ENCODE peak calls at places on chromosome 1, in six cellular contexts. One of them, this sample, is unnamed.

GRCh38 chr1:15411593-15412487 is 2.2 kb downstream of the EFHD2 start:
- DNase-seq in pancreas: peak
- DNase-seq in RWPE1: no peak
- DNase-seq in endothelial cell: no peak
- DNase-seq in heart left ventricle: peak
- DNase-seq in WTC11: no peak
- DNase-seq in this sample: peak

GRCh38 chr1:47432071-47433036 is 5.5 kb upstream of the FOXD2 start:
- DNase-seq in pancreas: peak
- DNase-seq in RWPE1: peak
- DNase-seq in endothelial cell: peak
- DNase-seq in heart left ventricle: peak
- DNase-seq in WTC11: peak
- DNase-seq in this sample: peak

GRCh38 chr1:226158457-226158856 is 28.1 kb downstream of the ACBD3 start:
- DNase-seq in pancreas: no peak
- DNase-seq in RWPE1: no peak
- DNase-seq in endothelial cell: no peak
- DNase-seq in heart left ventricle: no peak
- DNase-seq in WTC11: no peak
- DNase-seq in this sample: no peak

GRCh38 chr1:113981962-113982931 is 3.0 kb downstream of the OLFML3 start:
- DNase-seq in pancreas: no peak
- DNase-seq in RWPE1: no peak
- DNase-seq in endothelial cell: no peak
- DNase-seq in heart left ventricle: peak
- DNase-seq in WTC11: no peak
- DNase-seq in this sample: peak

GRCh38 chr1:3899776-3900149 is 309 bp downstream of the C1orf174 start:
- DNase-seq in pancreas: no peak
- DNase-seq in RWPE1: peak
- DNase-seq in endothelial cell: peak
- DNase-seq in heart left ventricle: no peak
- DNase-seq in WTC11: peak
- DNase-seq in this sample: no peak

GRCh38 chr1:172704003-172704402 is 45.1 kb downstream of the FASLG start:
- DNase-seq in pancreas: no peak
- DNase-seq in RWPE1: no peak
- DNase-seq in endothelial cell: no peak
- DNase-seq in heart left ventricle: no peak
- DNase-seq in WTC11: no peak
- DNase-seq in this sample: no peak

GRCh38 chr1:55870076-55870475 is 654.9 kb upstream of the USP24 start:
- DNase-seq in pancreas: no peak
- DNase-seq in RWPE1: no peak
- DNase-seq in endothelial cell: no peak
- DNase-seq in heart left ventricle: no peak
- DNase-seq in WTC11: no peak
- DNase-seq in this sample: no peak

GRCh38 chr1:232594768-232595698 is 34.9 kb downstream of the SIPA1L2 start:
- DNase-seq in pancreas: no peak
- DNase-seq in RWPE1: no peak
- DNase-seq in endothelial cell: no peak
- DNase-seq in heart left ventricle: peak
- DNase-seq in WTC11: no peak
- DNase-seq in this sample: no peak

GRCh38 chr1:9687876-9688582 is 36.5 kb downstream of the PIK3CD start:
- DNase-seq in pancreas: peak
- DNase-seq in RWPE1: no peak
- DNase-seq in endothelial cell: peak
- DNase-seq in heart left ventricle: no peak
- DNase-seq in WTC11: peak
- DNase-seq in this sample: peak

GRCh38 chr1:9685833-9686232 is 34.3 kb downstream of the PIK3CD start:
- DNase-seq in pancreas: no peak
- DNase-seq in RWPE1: no peak
- DNase-seq in endothelial cell: no peak
- DNase-seq in heart left ventricle: no peak
- DNase-seq in WTC11: no peak
- DNase-seq in this sample: no peak

GRCh38 chr1:9688599-9688998 is 37.1 kb downstream of the PIK3CD start:
- DNase-seq in pancreas: no peak
- DNase-seq in RWPE1: no peak
- DNase-seq in endothelial cell: no peak
- DNase-seq in heart left ventricle: no peak
- DNase-seq in WTC11: no peak
- DNase-seq in this sample: no peak

GRCh38 chr1:9689011-9689706 is 37.6 kb downstream of the PIK3CD start:
- DNase-seq in pancreas: peak
- DNase-seq in RWPE1: peak
- DNase-seq in endothelial cell: peak
- DNase-seq in heart left ventricle: peak
- DNase-seq in WTC11: peak
- DNase-seq in this sample: peak

GRCh38 chr1:9687120-9687875 is 35.8 kb downstream of the PIK3CD start:
- DNase-seq in pancreas: peak
- DNase-seq in RWPE1: peak
- DNase-seq in endothelial cell: peak
- DNase-seq in heart left ventricle: peak
- DNase-seq in WTC11: peak
- DNase-seq in this sample: peak
- TF ChIP-seq CTCF in pancreas: no peak
- TF ChIP-seq CTCF in RWPE1: no peak
- TF ChIP-seq CTCF in endothelial cell: no peak
- TF ChIP-seq CTCF in heart left ventricle: no peak
- TF ChIP-seq CTCF in WTC11: no peak
- TF ChIP-seq CTCF in this sample: no peak

GRCh38 chr1:184982002-184982954 is 8.0 kb upstream of the NIBAN1 start:
- DNase-seq in pancreas: peak
- DNase-seq in RWPE1: peak
- DNase-seq in endothelial cell: peak
- DNase-seq in heart left ventricle: peak
- DNase-seq in WTC11: peak
- DNase-seq in this sample: peak

GRCh38 chr1:184988506-184988905 is 14.2 kb upstream of the NIBAN1 start:
- DNase-seq in pancreas: no peak
- DNase-seq in RWPE1: no peak
- DNase-seq in endothelial cell: no peak
- DNase-seq in heart left ventricle: no peak
- DNase-seq in WTC11: no peak
- DNase-seq in this sample: no peak

DNA sequence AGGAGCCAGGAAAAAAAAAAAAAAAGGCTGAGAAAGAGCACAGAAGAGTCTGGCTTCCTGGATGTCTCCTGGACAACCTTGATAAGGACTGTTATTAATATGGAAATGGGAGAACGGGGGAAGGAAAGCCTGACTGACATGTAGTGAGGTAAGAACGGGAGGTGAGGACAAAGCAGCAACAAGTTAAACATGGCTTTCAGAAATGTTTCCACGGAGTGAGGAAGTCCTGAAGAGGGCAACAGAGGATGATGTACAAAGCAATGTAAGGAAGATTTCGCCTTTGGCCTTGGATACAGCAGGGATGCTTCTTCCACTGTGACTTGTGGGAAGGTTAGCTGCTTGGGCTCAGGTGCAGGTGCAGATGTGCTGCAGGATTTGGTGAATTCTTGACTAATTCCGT is 11.9 kb upstream of the NIBAN1 start:
- DNase-seq in pancreas: no peak
- DNase-seq in RWPE1: peak
- DNase-seq in endothelial cell: no peak
- DNase-seq in heart left ventricle: no peak
- DNase-seq in WTC11: no peak
- DNase-seq in this sample: no peak
- TF ChIP-seq CTCF in pancreas: no peak
- TF ChIP-seq CTCF in RWPE1: no peak
- TF ChIP-seq CTCF in endothelial cell: no peak
- TF ChIP-seq CTCF in heart left ventricle: peak
- TF ChIP-seq CTCF in WTC11: no peak
- TF ChIP-seq CTCF in this sample: no peak

GRCh38 chr1:193019442-193020026 is 39.6 kb downstream of the UCHL5 start:
- DNase-seq in pancreas: no peak
- DNase-seq in RWPE1: peak
- DNase-seq in endothelial cell: no peak
- DNase-seq in heart left ventricle: no peak
- DNase-seq in WTC11: no peak
- DNase-seq in this sample: no peak
- TF ChIP-seq CTCF in pancreas: no peak
- TF ChIP-seq CTCF in RWPE1: peak
- TF ChIP-seq CTCF in endothelial cell: peak
- TF ChIP-seq CTCF in heart left ventricle: peak
- TF ChIP-seq CTCF in WTC11: no peak
- TF ChIP-seq CTCF in this sample: peak

GRCh38 chr1:41665962-41666917 is 181.8 kb upstream of the EDN2 start:
- DNase-seq in pancreas: peak
- DNase-seq in RWPE1: no peak
- DNase-seq in endothelial cell: no peak
- DNase-seq in heart left ventricle: peak
- DNase-seq in WTC11: no peak
- DNase-seq in this sample: no peak
- TF ChIP-seq CTCF in pancreas: no peak
- TF ChIP-seq CTCF in RWPE1: no peak
- TF ChIP-seq CTCF in endothelial cell: no peak
- TF ChIP-seq CTCF in heart left ventricle: no peak
- TF ChIP-seq CTCF in WTC11: no peak
- TF ChIP-seq CTCF in this sample: no peak

GRCh38 chr1:9229549-9229948 is 5.0 kb upstream of the H6PD start:
- DNase-seq in pancreas: no peak
- DNase-seq in RWPE1: no peak
- DNase-seq in endothelial cell: no peak
- DNase-seq in heart left ventricle: no peak
- DNase-seq in WTC11: no peak
- DNase-seq in this sample: no peak
- TF ChIP-seq CTCF in pancreas: no peak
- TF ChIP-seq CTCF in RWPE1: no peak
- TF ChIP-seq CTCF in endothelial cell: no peak
- TF ChIP-seq CTCF in heart left ventricle: no peak
- TF ChIP-seq CTCF in WTC11: no peak
- TF ChIP-seq CTCF in this sample: no peak

GRCh38 chr1:203778789-203779188 is 13.8 kb downstream of the LAX1 start:
- DNase-seq in pancreas: no peak
- DNase-seq in RWPE1: no peak
- DNase-seq in endothelial cell: no peak
- DNase-seq in heart left ventricle: no peak
- DNase-seq in WTC11: no peak
- DNase-seq in this sample: no peak

GRCh38 chr1:203772836-203773235 is 7.9 kb downstream of the LAX1 start:
- DNase-seq in pancreas: no peak
- DNase-seq in RWPE1: no peak
- DNase-seq in endothelial cell: no peak
- DNase-seq in heart left ventricle: no peak
- DNase-seq in WTC11: no peak
- DNase-seq in this sample: no peak

GRCh38 chr1:203777596-203777995 is 12.6 kb downstream of the LAX1 start:
- DNase-seq in pancreas: no peak
- DNase-seq in RWPE1: no peak
- DNase-seq in endothelial cell: no peak
- DNase-seq in heart left ventricle: no peak
- DNase-seq in WTC11: no peak
- DNase-seq in this sample: no peak

GRCh38 chr1:203771901-203772301 is 6.9 kb downstream of the LAX1 start:
- DNase-seq in pancreas: no peak
- DNase-seq in RWPE1: no peak
- DNase-seq in endothelial cell: no peak
- DNase-seq in heart left ventricle: no peak
- DNase-seq in WTC11: no peak
- DNase-seq in this sample: no peak

GRCh38 chr1:203776636-203777035 is 11.7 kb downstream of the LAX1 start:
- DNase-seq in pancreas: no peak
- DNase-seq in RWPE1: no peak
- DNase-seq in endothelial cell: peak
- DNase-seq in heart left ventricle: no peak
- DNase-seq in WTC11: no peak
- DNase-seq in this sample: no peak
- TF ChIP-seq CTCF in pancreas: no peak
- TF ChIP-seq CTCF in RWPE1: no peak
- TF ChIP-seq CTCF in endothelial cell: no peak
- TF ChIP-seq CTCF in heart left ventricle: peak
- TF ChIP-seq CTCF in WTC11: no peak
- TF ChIP-seq CTCF in this sample: no peak